ENCODE peak calls at places on chromosome 2, in eight cellular contexts. J, G, H, X, Q, B, T and P are unnamed samples.

GRCh38 chr2:9286553-9287399 is 80.2 kb downstream of the ASAP2 start:
- DNase-seq in T (no peak), H (no peak), G (no peak), J (no peak), X (no peak), Q (no peak), B (no peak), P (no peak)

GRCh38 chr2:99190548-99190947 is 9.6 kb downstream of the MRPL30 start:
- DNase-seq in G (no peak), Q (no peak), X (no peak), J (no peak), B (no peak), H (no peak), T (no peak), P (no peak)

GRCh38 chr2:182866095-182866460 is 359 bp downstream of the FRZB start:
- DNase-seq in T (no peak), H (no peak), J (no peak), B (no peak), G (no peak), X (no peak), Q (no peak), P (no peak)

GRCh38 chr2:223203971-223204370 is 152.0 kb downstream of the KCNE4 start:
- DNase-seq in J (no peak), H (no peak), T (no peak), Q (no peak), B (peak), X (no peak), G (no peak), P (no peak)

GRCh38 chr2:132401326-132401725 is 15.3 kb upstream of the GPR39 start:
- DNase-seq in G (no peak), X (no peak), B (no peak), H (no peak), Q (no peak), J (no peak), T (no peak), P (no peak)

GRCh38 chr2:108922141-108922915 is 66.7 kb downstream of the EDAR start:
- DNase-seq in B (no peak), X (peak), Q (no peak), T (no peak), G (no peak), J (no peak), H (no peak), P (no peak)

GRCh38 chr2:226838758-226839555 is 3.1 kb downstream of the RHBDD1 start:
- DNase-seq in T (no peak), G (no peak), X (no peak), B (no peak), Q (no peak), J (no peak), H (no peak), P (no peak)

GRCh38 chr2:144580521-144581153 is 60.7 kb upstream of the ZEB2 start:
- DNase-seq in X (no peak), Q (no peak), J (no peak), H (no peak), G (no peak), B (no peak), T (no peak), P (no peak)

GRCh38 chr2:99569393-99569792 is 79.6 kb upstream of the REV1 start:
- DNase-seq in T (no peak), J (no peak), G (no peak), X (no peak), B (no peak), Q (no peak), H (no peak), P (no peak)

GRCh38 chr2:135790423-135790822 is 46.6 kb downstream of the LCT start:
- DNase-seq in T (no peak), X (peak), G (no peak), B (no peak), Q (no peak), J (no peak), H (no peak), P (no peak)

GRCh38 chr2:176186024-176186423 is 2.4 kb upstream of the HOXD1 start:
- DNase-seq in X (peak), T (no peak), J (no peak), G (no peak), Q (no peak), B (no peak), H (no peak), P (no peak)

GRCh38 chr2:62578837-62579640 is 73.0 kb upstream of the TMEM17 start:
- DNase-seq in B (peak), T (peak), Q (no peak), G (no peak), X (no peak), J (no peak), H (peak), P (no peak)

GRCh38 chr2:229971298-229971790 is 49.0 kb downstream of the FBXO36 start:
- DNase-seq in J (no peak), T (no peak), G (no peak), X (no peak), B (no peak), H (no peak), Q (no peak), P (no peak)

GRCh38 chr2:48768669-48769068 is 13.1 kb upstream of the LHCGR start:
- DNase-seq in H (no peak), G (no peak), Q (no peak), B (no peak), T (no peak), J (no peak), X (no peak), P (no peak)

GRCh38 chr2:130726614-130727180 is 2.2 kb upstream of the GPR148 start:
- DNase-seq in B (no peak), J (no peak), X (peak), Q (no peak), G (no peak), H (no peak), T (no peak), P (no peak)

GRCh38 chr2:140627136-140627535 is 1503.7 kb downstream of the LRP1B start:
- DNase-seq in Q (no peak), B (no peak), H (no peak), G (no peak), J (no peak), T (no peak), X (no peak), P (no peak)

GRCh38 chr2:149725234-149725633 is 137.7 kb upstream of the MMADHC start:
- DNase-seq in X (no peak), H (no peak), T (no peak), G (no peak), B (no peak), J (no peak), Q (no peak), P (no peak)

GRCh38 chr2:204892506-204893255 is 347.4 kb downstream of the PARD3B start:
- DNase-seq in T (no peak), J (no peak), Q (no peak), X (no peak), B (no peak), H (peak), G (no peak), P (no peak)

GRCh38 chr2:142190805-142191204 is 60.0 kb upstream of the LRP1B start:
- DNase-seq in T (no peak), B (no peak), H (no peak), J (no peak), G (no peak), X (no peak), Q (no peak), P (no peak)

GRCh38 chr2:166765141-166765540 is 123.1 kb upstream of the XIRP2 start:
- DNase-seq in H (no peak), J (no peak), T (no peak), Q (no peak), X (no peak), B (no peak), G (no peak), P (no peak)

GRCh38 chr2:141508806-141509595 is 621.8 kb downstream of the LRP1B start:
- DNase-seq in Q (no peak), G (no peak), T (no peak), X (no peak), B (no peak), H (no peak), J (no peak), P (no peak)

GRCh38 chr2:210859314-210859713 is 302.9 kb downstream of the CPS1 start:
- DNase-seq in G (no peak), J (no peak), X (no peak), T (no peak), B (no peak), Q (no peak), H (no peak), P (no peak)

DNA sequence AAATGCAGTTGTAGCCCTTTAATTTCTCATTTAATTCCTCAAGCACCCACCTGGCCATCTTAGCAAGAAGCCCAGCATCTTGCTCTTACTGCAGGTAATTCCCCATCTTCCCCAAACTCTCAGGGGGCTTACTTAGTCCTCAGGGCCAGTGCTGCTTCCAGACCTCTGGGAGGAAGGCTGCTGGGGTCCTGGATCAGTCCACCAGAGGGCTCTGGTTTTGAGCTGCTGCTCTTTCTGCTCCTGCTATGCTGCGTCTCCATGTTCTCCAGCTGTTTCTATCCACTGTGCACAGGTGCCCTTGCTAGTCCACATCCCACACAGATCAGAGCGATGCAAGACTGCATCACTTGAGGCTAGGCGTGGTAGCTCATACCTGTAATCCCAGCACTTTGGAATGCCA is 34.5 kb upstream of the TMEM87B start:
- DNase-seq in Q (no peak), H (no peak), J (peak), X (no peak), G (no peak), B (no peak), T (no peak), P (no peak)
- TF ChIP-seq CTCF in Q (no peak), H (peak), J (no peak), X (no peak), G (no peak), B (no peak), T (no peak), P (no peak)

DNA sequence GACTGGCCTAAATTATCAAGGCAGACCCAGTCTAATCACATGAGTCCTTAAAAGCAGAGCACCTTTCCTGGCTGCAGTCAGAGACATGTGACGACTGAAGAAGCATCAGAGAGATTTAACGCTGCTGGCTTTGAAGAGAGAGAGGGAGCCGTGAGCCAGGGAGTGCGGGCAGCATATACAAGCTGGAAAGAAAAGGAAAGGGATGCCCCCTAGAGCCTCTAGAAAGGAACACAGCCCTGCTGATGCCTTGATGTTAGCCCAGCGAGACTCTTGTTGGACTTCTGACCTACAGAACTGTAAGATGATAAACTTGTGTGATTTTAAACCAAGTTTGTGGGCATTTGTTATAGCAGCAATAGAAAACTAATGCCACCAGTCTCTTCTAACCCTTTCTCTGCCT is 58.1 kb downstream of the HEATR5B start:
- DNase-seq in Q (no peak), X (no peak), B (no peak), H (no peak), J (no peak), G (no peak), T (no peak), P (no peak)
- TF ChIP-seq CTCF in Q (no peak), X (no peak), B (no peak), H (no peak), J (no peak), G (no peak), T (no peak), P (no peak)

GRCh38 chr2:238462782-238463396 is 36.2 kb downstream of the ASB1 start:
- DNase-seq in X (no peak), J (no peak), Q (no peak), B (no peak), T (peak), G (no peak), H (no peak), P (no peak)
- TF ChIP-seq CTCF in X (no peak), J (peak), Q (peak), B (peak), T (peak), G (peak), H (peak), P (no peak)

GRCh38 chr2:47072018-47072691 is 83.0 kb downstream of the STPG4 start:
- DNase-seq in H (no peak), J (peak), B (peak), T (no peak), G (peak), X (peak), Q (peak), P (peak)
- TF ChIP-seq CTCF in H (no peak), J (no peak), B (no peak), T (no peak), G (peak), X (no peak), Q (no peak), P (no peak)

DNA sequence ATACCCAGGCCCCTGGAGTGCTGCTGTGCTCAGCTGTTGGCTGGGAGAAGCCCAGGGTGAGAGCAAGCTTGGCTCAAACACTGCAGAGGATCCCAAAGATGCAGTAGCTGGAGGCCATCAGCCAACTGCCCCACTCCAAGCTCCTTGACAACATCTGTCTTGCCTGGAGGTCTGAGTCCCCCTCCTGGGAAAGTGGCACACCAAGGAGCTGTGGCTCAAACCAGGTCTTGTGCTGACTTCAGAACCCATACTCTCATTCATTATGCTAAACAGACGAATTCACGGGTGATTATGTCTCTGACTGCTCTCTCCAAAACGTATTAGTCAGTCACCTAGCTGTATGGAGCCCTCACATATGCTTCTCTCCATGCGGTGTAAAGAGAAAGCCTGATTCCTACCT is 206.1 kb downstream of the TTC32 start:
- DNase-seq in X (peak), Q (no peak), G (no peak), B (no peak), T (no peak), J (no peak), H (no peak), P (no peak)
- TF ChIP-seq CTCF in X (no peak), Q (no peak), G (no peak), B (no peak), T (no peak), J (no peak), H (no peak), P (no peak)

DNA sequence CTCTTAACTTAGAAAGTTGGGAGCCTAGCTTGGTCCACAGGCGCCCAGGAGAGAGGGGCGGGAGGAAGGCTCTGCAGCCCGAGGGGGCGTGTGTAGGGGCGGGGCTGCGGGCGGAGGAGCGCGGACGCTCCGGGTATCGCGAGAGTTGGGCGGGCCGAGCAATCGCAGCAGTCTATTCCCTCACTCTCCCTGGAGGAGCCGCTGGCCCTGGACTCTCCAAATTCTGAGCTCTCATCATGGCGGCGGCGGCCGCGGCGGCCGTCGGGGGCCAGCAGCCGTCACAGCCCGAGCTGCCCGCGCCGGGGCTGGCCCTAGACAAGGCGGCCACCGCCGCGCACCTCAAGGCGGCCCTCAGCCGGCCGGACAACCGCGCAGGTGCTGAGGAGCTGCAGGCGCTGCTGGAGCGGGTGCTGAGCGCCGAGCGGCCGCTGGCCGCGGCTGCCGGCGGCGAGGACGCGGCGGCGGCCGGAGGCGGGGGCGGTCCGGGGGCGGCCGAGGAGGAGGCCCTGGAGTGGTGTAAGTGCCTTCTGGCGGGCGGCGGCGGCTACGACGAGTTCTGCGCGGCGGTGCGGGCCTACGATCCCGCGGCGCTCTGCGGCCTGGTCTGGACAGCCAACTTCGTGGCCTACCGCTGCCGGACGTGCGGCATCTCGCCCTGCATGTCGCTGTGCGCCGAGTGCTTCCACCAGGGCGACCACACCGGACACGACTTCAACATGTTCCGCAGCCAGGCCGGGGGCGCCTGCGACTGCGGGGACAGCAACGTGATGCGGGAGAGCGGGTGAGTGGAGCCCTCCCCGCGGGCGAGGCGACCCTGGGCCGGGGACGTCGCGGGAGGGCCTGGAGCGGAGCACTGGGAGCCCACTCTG is at the start of gene UBR3:
- DNase-seq in X (peak), J (peak), Q (peak), B (peak), H (no peak), G (peak), T (peak), P (peak)
- TF ChIP-seq CTCF in X (no peak), J (no peak), Q (no peak), B (peak), H (peak), G (peak), T (no peak), P (no peak)

DNA sequence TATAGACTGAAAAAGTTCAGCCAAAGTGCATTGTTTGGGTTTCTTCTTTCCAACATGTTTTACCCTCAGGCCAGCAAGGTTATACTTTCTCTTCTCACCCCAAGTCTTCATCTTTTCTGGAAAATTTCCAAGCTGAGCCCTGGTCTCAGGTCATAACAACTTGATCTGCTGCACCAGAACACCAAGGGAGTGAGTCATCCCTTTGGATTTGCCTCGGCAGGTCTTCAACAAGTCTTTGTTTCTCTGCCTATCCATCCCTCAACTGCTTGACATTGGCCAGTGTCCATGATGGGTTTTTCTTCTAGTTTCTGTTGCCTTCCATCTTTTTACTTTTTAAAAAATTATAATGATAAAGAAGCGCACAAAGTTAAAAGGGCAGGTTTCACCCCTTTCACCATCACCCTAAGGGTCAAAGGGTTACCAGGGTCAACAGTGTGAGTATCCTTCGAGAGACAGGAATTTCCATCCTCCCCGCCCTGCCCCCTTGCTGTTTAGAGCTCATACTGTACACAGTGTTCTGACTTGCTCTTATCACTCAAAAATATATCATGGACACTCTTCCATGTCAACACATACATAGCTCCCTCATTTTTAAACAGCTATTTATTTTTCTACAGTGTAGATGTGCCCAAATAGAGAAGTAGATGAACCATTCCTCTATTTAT is 5.7 kb upstream of the SPATS2L start:
- DNase-seq in B (no peak), H (no peak), G (no peak), J (no peak), T (no peak), Q (no peak), X (no peak), P (no peak)
- TF ChIP-seq CTCF in B (no peak), H (no peak), G (no peak), J (no peak), T (no peak), Q (no peak), X (no peak), P (no peak)